ENCODE peak calls at places on chromosomes 1 and 21, in ten cellular contexts. One of them, this sample, is unnamed.
A peak's percentile ranks its signal among the peaks of the same experiment; 100 is the strongest.

GRCh38 chr21:18908641-18909040 is 505.1 kb upstream of the TMPRSS15 start:
- ATAC-seq in memory B cell: no peak
- ATAC-seq in left ventricle myocardium superior: peak; percentile 64
- ATAC-seq in effector memory CD8-positive, alpha-beta T cell: no peak
- ATAC-seq in upper lobe of left lung: no peak
- ATAC-seq in right cardiac atrium: no peak
- ATAC-seq in heart right ventricle: no peak
- ATAC-seq in CD4-positive, CD25-positive, alpha-beta regulatory T cell: no peak
- ATAC-seq in Right ventricle myocardium superior: peak; percentile 83
- ATAC-seq in central memory CD8-positive, alpha-beta T cell: no peak
- ATAC-seq in this sample: no peak

GRCh38 chr1:8595919-8596318 is 221.5 kb downstream of the RERE start:
- ATAC-seq in upper lobe of left lung: no peak
- ATAC-seq in effector memory CD8-positive, alpha-beta T cell: no peak
- ATAC-seq in CD4-positive, CD25-positive, alpha-beta regulatory T cell: no peak
- ATAC-seq in left ventricle myocardium superior: no peak
- ATAC-seq in right cardiac atrium: no peak
- ATAC-seq in heart right ventricle: no peak
- ATAC-seq in memory B cell: no peak
- ATAC-seq in central memory CD8-positive, alpha-beta T cell: no peak
- ATAC-seq in Right ventricle myocardium superior: no peak
- ATAC-seq in this sample: no peak

GRCh38 chr1:160579216-160579701 is at the start of gene CD84:
- ATAC-seq in CD4-positive, CD25-positive, alpha-beta regulatory T cell: peak; percentile 41
- ATAC-seq in Right ventricle myocardium superior: peak; percentile 43
- ATAC-seq in left ventricle myocardium superior: no peak
- ATAC-seq in upper lobe of left lung: peak; percentile 23
- ATAC-seq in right cardiac atrium: no peak
- ATAC-seq in effector memory CD8-positive, alpha-beta T cell: peak; percentile 35
- ATAC-seq in heart right ventricle: no peak
- ATAC-seq in central memory CD8-positive, alpha-beta T cell: peak; percentile 24
- ATAC-seq in memory B cell: peak; percentile 56
- ATAC-seq in this sample: no peak

GRCh38 chr1:65527211-65527610 is 106.7 kb downstream of the LEPR start:
- ATAC-seq in heart right ventricle: peak; percentile 79
- ATAC-seq in effector memory CD8-positive, alpha-beta T cell: no peak
- ATAC-seq in left ventricle myocardium superior: peak; percentile 43
- ATAC-seq in Right ventricle myocardium superior: no peak
- ATAC-seq in CD4-positive, CD25-positive, alpha-beta regulatory T cell: no peak
- ATAC-seq in right cardiac atrium: no peak
- ATAC-seq in memory B cell: no peak
- ATAC-seq in central memory CD8-positive, alpha-beta T cell: no peak
- ATAC-seq in upper lobe of left lung: peak; percentile 21
- ATAC-seq in this sample: no peak

GRCh38 chr1:63668298-63668697 is 75.1 kb downstream of the PGM1 start:
- ATAC-seq in effector memory CD8-positive, alpha-beta T cell: no peak
- ATAC-seq in CD4-positive, CD25-positive, alpha-beta regulatory T cell: no peak
- ATAC-seq in right cardiac atrium: no peak
- ATAC-seq in upper lobe of left lung: no peak
- ATAC-seq in heart right ventricle: no peak
- ATAC-seq in left ventricle myocardium superior: no peak
- ATAC-seq in central memory CD8-positive, alpha-beta T cell: no peak
- ATAC-seq in memory B cell: no peak
- ATAC-seq in Right ventricle myocardium superior: no peak
- ATAC-seq in this sample: no peak

GRCh38 chr1:240199758-240200655 is 108.3 kb downstream of the FMN2 start:
- ATAC-seq in effector memory CD8-positive, alpha-beta T cell: no peak
- ATAC-seq in central memory CD8-positive, alpha-beta T cell: no peak
- ATAC-seq in CD4-positive, CD25-positive, alpha-beta regulatory T cell: no peak
- ATAC-seq in heart right ventricle: no peak
- ATAC-seq in left ventricle myocardium superior: no peak
- ATAC-seq in upper lobe of left lung: no peak
- ATAC-seq in right cardiac atrium: no peak
- ATAC-seq in memory B cell: no peak
- ATAC-seq in Right ventricle myocardium superior: no peak
- ATAC-seq in this sample: no peak

GRCh38 chr1:224666078-224666477 is 50.0 kb downstream of the CNIH3 start:
- ATAC-seq in memory B cell: no peak
- ATAC-seq in heart right ventricle: no peak
- ATAC-seq in upper lobe of left lung: no peak
- ATAC-seq in left ventricle myocardium superior: no peak
- ATAC-seq in effector memory CD8-positive, alpha-beta T cell: no peak
- ATAC-seq in CD4-positive, CD25-positive, alpha-beta regulatory T cell: no peak
- ATAC-seq in right cardiac atrium: no peak
- ATAC-seq in Right ventricle myocardium superior: no peak
- ATAC-seq in central memory CD8-positive, alpha-beta T cell: no peak
- ATAC-seq in this sample: no peak

GRCh38 chr1:154427173-154428139 is 22.3 kb downstream of the IL6R start:
- ATAC-seq in memory B cell: no peak
- ATAC-seq in central memory CD8-positive, alpha-beta T cell: no peak
- ATAC-seq in upper lobe of left lung: peak; percentile 73
- ATAC-seq in CD4-positive, CD25-positive, alpha-beta regulatory T cell: no peak
- ATAC-seq in effector memory CD8-positive, alpha-beta T cell: no peak
- ATAC-seq in Right ventricle myocardium superior: peak; percentile 81
- ATAC-seq in right cardiac atrium: peak; percentile 82
- ATAC-seq in left ventricle myocardium superior: peak; percentile 84
- ATAC-seq in heart right ventricle: peak; percentile 64
- ATAC-seq in this sample: peak; percentile 64

GRCh38 chr1:116290085-116290670 is 82.9 kb upstream of the ATP1A1 start:
- ATAC-seq in CD4-positive, CD25-positive, alpha-beta regulatory T cell: no peak
- ATAC-seq in left ventricle myocardium superior: no peak
- ATAC-seq in effector memory CD8-positive, alpha-beta T cell: no peak
- ATAC-seq in central memory CD8-positive, alpha-beta T cell: no peak
- ATAC-seq in upper lobe of left lung: no peak
- ATAC-seq in memory B cell: no peak
- ATAC-seq in heart right ventricle: no peak
- ATAC-seq in right cardiac atrium: no peak
- ATAC-seq in Right ventricle myocardium superior: no peak
- ATAC-seq in this sample: no peak

GRCh38 chr1:67347688-67348472 is 40.2 kb downstream of the IL12RB2 start:
- ATAC-seq in effector memory CD8-positive, alpha-beta T cell: no peak
- ATAC-seq in memory B cell: peak; percentile 41
- ATAC-seq in heart right ventricle: peak; percentile 89
- ATAC-seq in right cardiac atrium: peak; percentile 83
- ATAC-seq in upper lobe of left lung: peak; percentile 87
- ATAC-seq in central memory CD8-positive, alpha-beta T cell: no peak
- ATAC-seq in left ventricle myocardium superior: peak; percentile 85
- ATAC-seq in CD4-positive, CD25-positive, alpha-beta regulatory T cell: no peak
- ATAC-seq in Right ventricle myocardium superior: peak; percentile 86
- ATAC-seq in this sample: peak; percentile 65

GRCh38 chr1:175193339-175193950 is 869 bp upstream of the KIAA0040 start:
- ATAC-seq in heart right ventricle: peak; percentile 19
- ATAC-seq in central memory CD8-positive, alpha-beta T cell: no peak
- ATAC-seq in effector memory CD8-positive, alpha-beta T cell: no peak
- ATAC-seq in upper lobe of left lung: peak; percentile 14
- ATAC-seq in Right ventricle myocardium superior: no peak
- ATAC-seq in CD4-positive, CD25-positive, alpha-beta regulatory T cell: no peak
- ATAC-seq in left ventricle myocardium superior: peak; percentile 3
- ATAC-seq in right cardiac atrium: no peak
- ATAC-seq in memory B cell: no peak
- ATAC-seq in this sample: no peak

GRCh38 chr1:115299266-115299665 is 38.8 kb downstream of the NGF start:
- ATAC-seq in memory B cell: no peak
- ATAC-seq in Right ventricle myocardium superior: no peak
- ATAC-seq in heart right ventricle: no peak
- ATAC-seq in left ventricle myocardium superior: no peak
- ATAC-seq in central memory CD8-positive, alpha-beta T cell: no peak
- ATAC-seq in upper lobe of left lung: no peak
- ATAC-seq in effector memory CD8-positive, alpha-beta T cell: no peak
- ATAC-seq in CD4-positive, CD25-positive, alpha-beta regulatory T cell: no peak
- ATAC-seq in right cardiac atrium: no peak
- ATAC-seq in this sample: no peak

GRCh38 chr1:77776007-77776725 is 3.3 kb upstream of the MIGA1 start:
- ATAC-seq in right cardiac atrium: no peak
- ATAC-seq in Right ventricle myocardium superior: no peak
- ATAC-seq in heart right ventricle: no peak
- ATAC-seq in effector memory CD8-positive, alpha-beta T cell: no peak
- ATAC-seq in memory B cell: no peak
- ATAC-seq in CD4-positive, CD25-positive, alpha-beta regulatory T cell: no peak
- ATAC-seq in central memory CD8-positive, alpha-beta T cell: no peak
- ATAC-seq in left ventricle myocardium superior: no peak
- ATAC-seq in upper lobe of left lung: no peak
- ATAC-seq in this sample: no peak

GRCh38 chr1:46401514-46401913 is 7.4 kb downstream of the FAAH start:
- ATAC-seq in memory B cell: no peak
- ATAC-seq in right cardiac atrium: no peak
- ATAC-seq in left ventricle myocardium superior: no peak
- ATAC-seq in effector memory CD8-positive, alpha-beta T cell: no peak
- ATAC-seq in central memory CD8-positive, alpha-beta T cell: no peak
- ATAC-seq in CD4-positive, CD25-positive, alpha-beta regulatory T cell: no peak
- ATAC-seq in upper lobe of left lung: no peak
- ATAC-seq in heart right ventricle: no peak
- ATAC-seq in Right ventricle myocardium superior: no peak
- ATAC-seq in this sample: no peak

GRCh38 chr1:220920967-220921366 is 41.7 kb downstream of the HLX start:
- ATAC-seq in right cardiac atrium: no peak
- ATAC-seq in memory B cell: no peak
- ATAC-seq in Right ventricle myocardium superior: no peak
- ATAC-seq in heart right ventricle: no peak
- ATAC-seq in upper lobe of left lung: no peak
- ATAC-seq in central memory CD8-positive, alpha-beta T cell: no peak
- ATAC-seq in effector memory CD8-positive, alpha-beta T cell: no peak
- ATAC-seq in CD4-positive, CD25-positive, alpha-beta regulatory T cell: no peak
- ATAC-seq in left ventricle myocardium superior: no peak
- ATAC-seq in this sample: no peak

GRCh38 chr1:73382971-73383370 is 815.0 kb downstream of the LRRIQ3 start:
- ATAC-seq in right cardiac atrium: no peak
- ATAC-seq in heart right ventricle: no peak
- ATAC-seq in upper lobe of left lung: no peak
- ATAC-seq in central memory CD8-positive, alpha-beta T cell: no peak
- ATAC-seq in effector memory CD8-positive, alpha-beta T cell: no peak
- ATAC-seq in left ventricle myocardium superior: no peak
- ATAC-seq in CD4-positive, CD25-positive, alpha-beta regulatory T cell: no peak
- ATAC-seq in Right ventricle myocardium superior: no peak
- ATAC-seq in memory B cell: no peak
- ATAC-seq in this sample: no peak

GRCh38 chr1:246798606-246799496 is 74.6 kb downstream of the SCCPDH start:
- ATAC-seq in memory B cell: no peak
- ATAC-seq in Right ventricle myocardium superior: peak; percentile 81
- ATAC-seq in left ventricle myocardium superior: peak; percentile 86
- ATAC-seq in heart right ventricle: peak; percentile 83
- ATAC-seq in CD4-positive, CD25-positive, alpha-beta regulatory T cell: no peak
- ATAC-seq in effector memory CD8-positive, alpha-beta T cell: no peak
- ATAC-seq in upper lobe of left lung: no peak
- ATAC-seq in central memory CD8-positive, alpha-beta T cell: no peak
- ATAC-seq in right cardiac atrium: peak; percentile 41
- ATAC-seq in this sample: no peak

GRCh38 chr1:10057744-10058294 is 25.1 kb downstream of the UBE4B start:
- ATAC-seq in CD4-positive, CD25-positive, alpha-beta regulatory T cell: no peak
- ATAC-seq in right cardiac atrium: no peak
- ATAC-seq in upper lobe of left lung: no peak
- ATAC-seq in heart right ventricle: peak; percentile 18
- ATAC-seq in Right ventricle myocardium superior: no peak
- ATAC-seq in central memory CD8-positive, alpha-beta T cell: no peak
- ATAC-seq in left ventricle myocardium superior: peak; percentile 32
- ATAC-seq in effector memory CD8-positive, alpha-beta T cell: no peak
- ATAC-seq in memory B cell: no peak
- ATAC-seq in this sample: no peak

GRCh38 chr1:29304025-29304684 is 67.8 kb downstream of the PTPRU start:
- ATAC-seq in effector memory CD8-positive, alpha-beta T cell: no peak
- ATAC-seq in heart right ventricle: no peak
- ATAC-seq in Right ventricle myocardium superior: no peak
- ATAC-seq in memory B cell: no peak
- ATAC-seq in CD4-positive, CD25-positive, alpha-beta regulatory T cell: no peak
- ATAC-seq in central memory CD8-positive, alpha-beta T cell: no peak
- ATAC-seq in upper lobe of left lung: no peak
- ATAC-seq in right cardiac atrium: no peak
- ATAC-seq in left ventricle myocardium superior: no peak
- ATAC-seq in this sample: no peak

GRCh38 chr1:103101399-103101798 is 6.9 kb downstream of the COL11A1 start:
- ATAC-seq in right cardiac atrium: no peak
- ATAC-seq in central memory CD8-positive, alpha-beta T cell: no peak
- ATAC-seq in upper lobe of left lung: no peak
- ATAC-seq in Right ventricle myocardium superior: no peak
- ATAC-seq in effector memory CD8-positive, alpha-beta T cell: no peak
- ATAC-seq in memory B cell: no peak
- ATAC-seq in CD4-positive, CD25-positive, alpha-beta regulatory T cell: no peak
- ATAC-seq in heart right ventricle: no peak
- ATAC-seq in left ventricle myocardium superior: no peak
- ATAC-seq in this sample: no peak